ENCODE peak calls at places on chromosomes 12 and 14, in seven cellular contexts. One of them, this sample, is unnamed.
A peak's percentile ranks its signal among the peaks of the same experiment; 100 is the strongest.

GRCh38 chr14:21712039-21712438 is 38.4 kb upstream of the OR4E1 start:
- DNase-seq in NB4: no peak
- DNase-seq in caudate nucleus: no peak
- DNase-seq in SJSA1: no peak
- DNase-seq in NCI-H2081: no peak
- DNase-seq in GM23248: no peak
- DNase-seq in mucosa of gallbladder: no peak
- DNase-seq in this sample: no peak

GRCh38 chr14:102206901-102207300 is 67.2 kb downstream of the WDR20 start:
- DNase-seq in NB4: no peak
- DNase-seq in caudate nucleus: no peak
- DNase-seq in SJSA1: no peak
- DNase-seq in NCI-H2081: no peak
- DNase-seq in GM23248: no peak
- DNase-seq in mucosa of gallbladder: no peak
- DNase-seq in this sample: no peak

GRCh38 chr12:92942905-92943304 is 13.8 kb upstream of the EEA1 start:
- DNase-seq in NB4: no peak
- DNase-seq in caudate nucleus: no peak
- DNase-seq in SJSA1: peak; percentile 45
- DNase-seq in NCI-H2081: no peak
- DNase-seq in GM23248: peak; percentile 45
- DNase-seq in mucosa of gallbladder: no peak
- DNase-seq in this sample: no peak

GRCh38 chr12:130164931-130165330 is 2.7 kb downstream of the FZD10 start:
- DNase-seq in NB4: no peak
- DNase-seq in caudate nucleus: no peak
- DNase-seq in SJSA1: no peak
- DNase-seq in NCI-H2081: no peak
- DNase-seq in GM23248: no peak
- DNase-seq in mucosa of gallbladder: no peak
- DNase-seq in this sample: no peak

GRCh38 chr14:93045965-93046695 is 69.6 kb downstream of the ITPK1 start:
- DNase-seq in NB4: no peak
- DNase-seq in caudate nucleus: no peak
- DNase-seq in SJSA1: peak; percentile 92
- DNase-seq in NCI-H2081: no peak
- DNase-seq in GM23248: peak; percentile 78
- DNase-seq in mucosa of gallbladder: no peak
- DNase-seq in this sample: no peak

GRCh38 chr14:101539929-101540328 is 21.4 kb upstream of the DIO3 start:
- DNase-seq in NB4: no peak
- DNase-seq in caudate nucleus: no peak
- DNase-seq in SJSA1: no peak
- DNase-seq in NCI-H2081: no peak
- DNase-seq in GM23248: no peak
- DNase-seq in mucosa of gallbladder: no peak
- DNase-seq in this sample: no peak

GRCh38 chr12:20024194-20024593 is 344.1 kb upstream of the PDE3A start:
- DNase-seq in NB4: no peak
- DNase-seq in caudate nucleus: no peak
- DNase-seq in SJSA1: no peak
- DNase-seq in NCI-H2081: no peak
- DNase-seq in GM23248: peak; percentile 37
- DNase-seq in mucosa of gallbladder: no peak
- DNase-seq in this sample: no peak

GRCh38 chr12:91877022-91877421 is 268.6 kb downstream of the BTG1 start:
- DNase-seq in NB4: peak; percentile 49
- DNase-seq in caudate nucleus: no peak
- DNase-seq in SJSA1: no peak
- DNase-seq in NCI-H2081: peak; percentile 27
- DNase-seq in GM23248: peak; percentile 30
- DNase-seq in mucosa of gallbladder: peak; percentile 76
- DNase-seq in this sample: peak; percentile 55

GRCh38 chr12:28489256-28489655 is 299.0 kb downstream of the CCDC91 start:
- DNase-seq in NB4: no peak
- DNase-seq in caudate nucleus: no peak
- DNase-seq in SJSA1: no peak
- DNase-seq in NCI-H2081: no peak
- DNase-seq in GM23248: peak; percentile 72
- DNase-seq in mucosa of gallbladder: no peak
- DNase-seq in this sample: no peak

GRCh38 chr12:119994892-119995658 is 6.0 kb downstream of the BICDL1 start:
- DNase-seq in NB4: no peak
- DNase-seq in caudate nucleus: no peak
- DNase-seq in SJSA1: no peak
- DNase-seq in NCI-H2081: no peak
- DNase-seq in GM23248: no peak
- DNase-seq in mucosa of gallbladder: no peak
- DNase-seq in this sample: no peak

GRCh38 chr14:67970923-67971322 is 151.3 kb downstream of the RAD51B start:
- DNase-seq in NB4: no peak
- DNase-seq in caudate nucleus: no peak
- DNase-seq in SJSA1: no peak
- DNase-seq in NCI-H2081: no peak
- DNase-seq in GM23248: peak; percentile 4
- DNase-seq in mucosa of gallbladder: no peak
- DNase-seq in this sample: no peak

GRCh38 chr14:32692441-32692840 is 246.2 kb upstream of the NPAS3 start:
- DNase-seq in NB4: no peak
- DNase-seq in caudate nucleus: no peak
- DNase-seq in SJSA1: no peak
- DNase-seq in NCI-H2081: no peak
- DNase-seq in GM23248: no peak
- DNase-seq in mucosa of gallbladder: no peak
- DNase-seq in this sample: no peak

GRCh38 chr12:120199595-120200306 is 1.2 kb downstream of the RPLP0 start:
- DNase-seq in NB4: peak; percentile 64
- DNase-seq in caudate nucleus: no peak
- DNase-seq in SJSA1: no peak
- DNase-seq in NCI-H2081: no peak
- DNase-seq in GM23248: peak; percentile 92
- DNase-seq in mucosa of gallbladder: no peak
- DNase-seq in this sample: no peak

GRCh38 chr12:92432724-92433281 is 270.0 kb upstream of the PLEKHG7 start:
- DNase-seq in NB4: no peak
- DNase-seq in caudate nucleus: no peak
- DNase-seq in SJSA1: no peak
- DNase-seq in NCI-H2081: no peak
- DNase-seq in GM23248: no peak
- DNase-seq in mucosa of gallbladder: no peak
- DNase-seq in this sample: no peak

GRCh38 chr12:86081798-86082197 is 174.4 kb downstream of the MGAT4C start:
- DNase-seq in NB4: no peak
- DNase-seq in caudate nucleus: no peak
- DNase-seq in SJSA1: no peak
- DNase-seq in NCI-H2081: no peak
- DNase-seq in GM23248: no peak
- DNase-seq in mucosa of gallbladder: no peak
- DNase-seq in this sample: no peak

GRCh38 chr14:29836395-29836794 is 91.3 kb downstream of the PRKD1 start:
- DNase-seq in NB4: no peak
- DNase-seq in caudate nucleus: no peak
- DNase-seq in SJSA1: no peak
- DNase-seq in NCI-H2081: no peak
- DNase-seq in GM23248: no peak
- DNase-seq in mucosa of gallbladder: no peak
- DNase-seq in this sample: no peak

GRCh38 chr14:59126714-59127436 is 61.6 kb upstream of the DAAM1 start:
- DNase-seq in NB4: peak; percentile 67
- DNase-seq in caudate nucleus: no peak
- DNase-seq in SJSA1: no peak
- DNase-seq in NCI-H2081: peak; percentile 53
- DNase-seq in GM23248: peak; percentile 75
- DNase-seq in mucosa of gallbladder: peak; percentile 36
- DNase-seq in this sample: no peak

GRCh38 chr12:109033239-109034196 is 12.7 kb upstream of the SVOP start:
- DNase-seq in NB4: no peak
- DNase-seq in caudate nucleus: no peak
- DNase-seq in SJSA1: no peak
- DNase-seq in NCI-H2081: no peak
- DNase-seq in GM23248: no peak
- DNase-seq in mucosa of gallbladder: no peak
- DNase-seq in this sample: no peak

GRCh38 chr14:96212140-96212539 is 7.5 kb downstream of the BDKRB2 start:
- DNase-seq in NB4: no peak
- DNase-seq in caudate nucleus: no peak
- DNase-seq in SJSA1: no peak
- DNase-seq in NCI-H2081: no peak
- DNase-seq in GM23248: peak; percentile 48
- DNase-seq in mucosa of gallbladder: no peak
- DNase-seq in this sample: no peak

GRCh38 chr12:56208014-56208413 is 13.7 kb downstream of the RNF41 start:
- DNase-seq in NB4: no peak
- DNase-seq in caudate nucleus: no peak
- DNase-seq in SJSA1: no peak
- DNase-seq in NCI-H2081: no peak
- DNase-seq in GM23248: no peak
- DNase-seq in mucosa of gallbladder: no peak
- DNase-seq in this sample: no peak

GRCh38 chr12:12399906-12400305 is 43.0 kb downstream of the BORCS5 start:
- DNase-seq in NB4: no peak
- DNase-seq in caudate nucleus: no peak
- DNase-seq in SJSA1: no peak
- DNase-seq in NCI-H2081: no peak
- DNase-seq in GM23248: no peak
- DNase-seq in mucosa of gallbladder: no peak
- DNase-seq in this sample: no peak

GRCh38 chr12:31021809-31022492 is 51.7 kb upstream of the DDX11 start:
- DNase-seq in NB4: no peak
- DNase-seq in caudate nucleus: no peak
- DNase-seq in SJSA1: no peak
- DNase-seq in NCI-H2081: no peak
- DNase-seq in GM23248: no peak
- DNase-seq in mucosa of gallbladder: no peak
- DNase-seq in this sample: no peak

GRCh38 chr12:69417231-69417630 is 53.0 kb upstream of the FRS2 start:
- DNase-seq in NB4: no peak
- DNase-seq in caudate nucleus: no peak
- DNase-seq in SJSA1: no peak
- DNase-seq in NCI-H2081: no peak
- DNase-seq in GM23248: no peak
- DNase-seq in mucosa of gallbladder: no peak
- DNase-seq in this sample: no peak

GRCh38 chr12:4153343-4153892 is 120.1 kb upstream of the CCND2 start:
- DNase-seq in NB4: peak; percentile 82
- DNase-seq in caudate nucleus: no peak
- DNase-seq in SJSA1: no peak
- DNase-seq in NCI-H2081: no peak
- DNase-seq in GM23248: no peak
- DNase-seq in mucosa of gallbladder: no peak
- DNase-seq in this sample: peak; percentile 81

GRCh38 chr14:98916036-98916435 is 356.0 kb downstream of the BCL11B start:
- DNase-seq in NB4: no peak
- DNase-seq in caudate nucleus: no peak
- DNase-seq in SJSA1: no peak
- DNase-seq in NCI-H2081: no peak
- DNase-seq in GM23248: no peak
- DNase-seq in mucosa of gallbladder: no peak
- DNase-seq in this sample: no peak

GRCh38 chr12:107549786-107550480 is 135.7 kb upstream of the PWP1 start:
- DNase-seq in NB4: no peak
- DNase-seq in caudate nucleus: no peak
- DNase-seq in SJSA1: peak; percentile 68
- DNase-seq in NCI-H2081: no peak
- DNase-seq in GM23248: no peak
- DNase-seq in mucosa of gallbladder: no peak
- DNase-seq in this sample: peak; percentile 35

GRCh38 chr14:24238527-24239037 is 3.8 kb downstream of the TINF2 start:
- DNase-seq in NB4: no peak
- DNase-seq in caudate nucleus: no peak
- DNase-seq in SJSA1: no peak
- DNase-seq in NCI-H2081: no peak
- DNase-seq in GM23248: no peak
- DNase-seq in mucosa of gallbladder: no peak
- DNase-seq in this sample: peak; percentile 1